ENCODE peak calls at places on chromosome 9, in four cellular contexts. Y is fibroblast of lung, C is PC-3, G is omental fat pad. Z is an unnamed sample.

GRCh38 chr9:27198175-27198574 is 89.2 kb downstream of the TEK start:
- DNase-seq in G (no peak), Y (no peak), C (peak), Z (no peak)

GRCh38 chr9:127081250-127082185 is 40.9 kb downstream of the ANGPTL2 start:
- DNase-seq in G (no peak), Y (no peak), C (no peak), Z (no peak)

GRCh38 chr9:14021871-14022525 is 291.9 kb downstream of the NFIB start:
- DNase-seq in G (no peak), Y (peak), C (no peak), Z (no peak)

GRCh38 chr9:2180704-2181103 is 165.6 kb downstream of the SMARCA2 start:
- DNase-seq in G (no peak), C (no peak), Y (peak), Z (no peak)

GRCh38 chr9:6054280-6055099 is 39.1 kb upstream of the RANBP6 start:
- DNase-seq in G (peak), C (peak), Y (peak), Z (peak)

GRCh38 chr9:136312436-136312835 is 8.5 kb upstream of the CCDC187 start:
- DNase-seq in C (peak), G (no peak), Y (peak), Z (no peak)

GRCh38 chr9:136949239-136949816 is 2.7 kb upstream of the LCN12 start:
- DNase-seq in G (no peak), Y (no peak), C (no peak), Z (no peak)

GRCh38 chr9:130331061-130331460 is 65.5 kb downstream of the HMCN2 start:
- DNase-seq in G (no peak), Y (no peak), C (no peak), Z (no peak)

GRCh38 chr9:116646661-116647514 is 40.2 kb upstream of the TRIM32 start:
- DNase-seq in G (no peak), Y (peak), C (peak), Z (no peak)

GRCh38 chr9:104993291-104993963 is 65.5 kb upstream of the ABCA1 start:
- DNase-seq in C (no peak), G (no peak), Y (peak), Z (no peak)

GRCh38 chr9:135925496-135926133 is 18.3 kb upstream of the CAMSAP1 start:
- DNase-seq in Y (peak), G (no peak), C (no peak), Z (no peak)

GRCh38 chr9:136974834-136975535 is 2.3 kb upstream of the PTGDS start:
- DNase-seq in Y (no peak), C (peak), G (no peak), Z (no peak)

GRCh38 chr9:37924538-37924937 is 20.6 kb upstream of the SLC25A51 start:
- DNase-seq in Y (no peak), G (no peak), C (no peak), Z (no peak)

GRCh38 chr9:114351932-114352331 is 22.3 kb downstream of the ORM2 start:
- DNase-seq in G (no peak), C (no peak), Y (no peak), Z (no peak)

GRCh38 chr9:37897665-37898064 is 6.3 kb downstream of the SLC25A51 start:
- DNase-seq in G (no peak), Y (peak), C (no peak), Z (no peak)

GRCh38 chr9:129644902-129645301 is 3.0 kb upstream of the ASB6 start:
- DNase-seq in Y (no peak), G (no peak), C (no peak), Z (no peak)

GRCh38 chr9:104826109-104826775 is 62.3 kb downstream of the NIPSNAP3B start:
- DNase-seq in C (no peak), Y (no peak), G (no peak), Z (no peak)

GRCh38 chr9:107251756-107252322 is 31.2 kb upstream of the RAD23B start:
- DNase-seq in C (no peak), G (no peak), Y (peak), Z (peak)

GRCh38 chr9:100104314-100104713 is 5.3 kb downstream of the INVS start:
- DNase-seq in G (no peak), Y (peak), C (peak), Z (no peak)

GRCh38 chr9:132346177-132346576 is 8.6 kb downstream of the SETX start:
- DNase-seq in G (no peak), Y (no peak), C (no peak), Z (no peak)

GRCh38 chr9:38413283-38413682 is 11.0 kb downstream of the IGFBPL1 start:
- DNase-seq in Y (no peak), G (no peak), C (no peak), Z (no peak)

GRCh38 chr9:136051568-136052432 is 43.3 kb downstream of the NACC2 start:
- DNase-seq in Y (peak), C (peak), G (no peak), Z (peak)

GRCh38 chr9:128203842-128204551 is 818 bp downstream of the DNM1 start:
- DNase-seq in C (peak), Y (peak), G (no peak), Z (no peak)

GRCh38 chr9:99299214-99300102 is 77.4 kb downstream of the SEC61B start:
- DNase-seq in Y (peak), G (no peak), C (peak), Z (peak)

GRCh38 chr9:3884736-3885135 is 358.9 kb upstream of the RFX3 start:
- DNase-seq in C (no peak), G (no peak), Y (no peak), Z (no peak)

GRCh38 chr9:138065287-138065686 is 187.7 kb downstream of the CACNA1B start:
- DNase-seq in Y (no peak), C (no peak), G (no peak), Z (no peak)

GRCh38 chr9:100170556-100170955 is 71.5 kb downstream of the INVS start:
- DNase-seq in Y (peak), G (no peak), C (peak), Z (no peak)

GRCh38 chr9:133331221-133331620 is 4.8 kb downstream of the SURF6 start:
- DNase-seq in G (no peak), Y (no peak), C (no peak), Z (no peak)

GRCh38 chr9:89246840-89247239 is 64.2 kb upstream of the CKS2 start:
- DNase-seq in G (no peak), C (no peak), Y (no peak), Z (no peak)

DNA sequence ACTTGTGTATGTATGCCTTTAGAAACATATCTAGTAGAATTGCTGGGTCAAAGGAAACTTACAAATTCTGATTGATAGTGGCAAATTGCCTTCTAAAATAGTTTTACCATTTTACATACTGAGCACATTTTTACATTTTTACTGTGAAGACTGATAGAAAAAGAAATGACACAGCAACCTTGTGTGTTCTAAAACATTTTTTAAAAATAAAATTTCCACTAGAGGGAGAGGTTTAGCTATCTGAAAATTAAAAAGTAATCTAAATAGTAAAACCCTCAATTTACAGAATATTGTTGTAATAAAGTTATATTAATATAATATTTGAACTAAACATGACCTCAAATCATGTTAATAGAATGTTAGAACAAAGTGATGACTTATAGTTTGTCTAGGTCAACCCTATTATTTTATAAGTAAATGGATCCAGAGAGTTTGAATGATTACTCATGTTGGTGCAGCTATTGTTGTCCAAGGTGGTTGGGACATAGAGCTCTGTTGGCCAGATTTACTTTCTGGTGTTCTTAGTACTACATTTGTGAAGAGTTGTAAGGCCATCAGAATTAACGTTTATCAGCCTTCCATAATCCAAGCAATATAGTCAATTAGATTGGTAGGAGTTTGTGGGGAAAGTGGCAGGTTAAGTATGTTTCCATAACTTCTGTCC is 17.2 kb downstream of the CENPP start:
- DNase-seq in C (peak), Y (peak), G (no peak), Z (no peak)
- TF ChIP-seq CTCF in C (no peak), Y (no peak), G (no peak), Z (no peak)

GRCh38 chr9:97740848-97741821 is 44.0 kb upstream of the XPA start:
- DNase-seq in C (no peak), G (peak), Y (peak), Z (no peak)
- TF ChIP-seq CTCF in C (no peak), G (no peak), Y (no peak), Z (peak)

DNA sequence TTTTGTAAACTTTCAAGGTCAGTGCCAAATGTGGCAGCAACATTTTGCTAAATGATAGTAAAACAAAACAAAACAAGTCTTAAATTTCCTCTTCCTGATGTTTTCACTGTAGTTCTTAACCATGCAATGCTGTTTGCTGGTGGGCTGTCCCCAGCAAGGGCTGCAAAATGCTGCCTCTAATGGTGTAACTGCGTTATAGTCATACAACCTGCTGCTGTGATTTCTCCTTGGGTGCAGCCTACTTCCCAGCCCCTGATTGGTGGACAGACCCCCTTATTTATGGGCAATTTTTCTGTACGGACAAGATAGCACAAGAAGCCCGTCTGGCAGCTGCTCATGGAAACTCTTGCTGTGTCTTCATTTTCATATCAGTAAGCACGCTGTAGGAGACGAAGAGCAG is 26.6 kb upstream of the PIP5K1B start:
- DNase-seq in G (no peak), Y (no peak), C (peak), Z (no peak)
- TF ChIP-seq CTCF in G (no peak), Y (peak), C (peak), Z (no peak)

DNA sequence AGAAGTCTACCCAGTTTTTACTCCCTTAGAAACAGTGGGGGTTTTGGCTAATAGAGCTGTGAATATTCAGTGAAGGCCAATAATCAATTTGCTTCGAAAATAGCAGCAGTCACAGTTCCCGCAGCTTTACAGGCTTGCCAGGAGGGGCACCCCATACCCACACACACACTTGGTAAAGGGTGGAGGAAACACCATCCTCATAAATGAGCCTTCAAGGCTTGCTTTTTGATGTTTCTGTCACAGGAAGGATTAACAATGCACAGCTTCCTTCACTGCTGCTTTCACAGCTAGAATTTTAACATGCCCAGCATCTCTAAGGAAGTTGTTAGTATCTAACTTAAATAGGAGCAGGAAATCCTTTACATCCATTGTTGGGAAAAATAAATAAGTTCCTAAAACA is 1247.5 kb upstream of the C9orf72 start:
- DNase-seq in G (no peak), Y (no peak), C (no peak), Z (no peak)
- TF ChIP-seq CTCF in G (no peak), Y (no peak), C (peak), Z (no peak)

DNA sequence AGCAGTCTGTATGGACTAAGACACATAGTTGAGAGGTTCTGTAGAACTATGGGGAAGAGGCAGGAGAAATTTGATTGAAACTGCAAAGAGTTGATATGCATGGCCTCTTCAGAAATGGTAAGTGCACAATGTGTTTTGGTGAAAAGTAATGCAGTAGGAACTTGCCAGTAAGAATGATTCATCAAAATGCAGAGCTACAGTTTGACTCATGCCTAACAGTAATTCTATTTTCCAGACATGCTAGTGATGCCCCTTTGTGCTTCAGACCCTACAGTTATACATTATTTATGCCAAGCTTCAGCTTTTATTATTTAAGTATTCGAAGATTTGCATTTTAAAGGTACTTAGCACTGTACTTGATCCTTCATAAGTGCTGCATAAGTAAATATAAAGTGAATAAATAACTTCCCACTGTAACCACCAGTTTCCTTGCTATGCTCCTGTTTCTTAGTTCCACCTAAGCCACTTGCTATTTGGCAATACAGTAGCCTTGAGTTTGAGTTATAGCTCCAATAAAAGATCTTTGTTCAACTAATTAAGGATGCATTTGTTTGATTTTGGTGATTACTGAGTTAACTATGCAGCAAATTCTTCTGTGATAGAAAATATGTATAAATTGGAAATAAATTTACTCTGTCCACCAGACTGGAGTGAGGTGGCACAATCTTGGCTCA is 3.6 kb upstream of the SPATA31E1 start:
- DNase-seq in C (peak), G (no peak), Y (peak), Z (peak)
- TF ChIP-seq CTCF in C (no peak), G (no peak), Y (no peak), Z (no peak)

DNA sequence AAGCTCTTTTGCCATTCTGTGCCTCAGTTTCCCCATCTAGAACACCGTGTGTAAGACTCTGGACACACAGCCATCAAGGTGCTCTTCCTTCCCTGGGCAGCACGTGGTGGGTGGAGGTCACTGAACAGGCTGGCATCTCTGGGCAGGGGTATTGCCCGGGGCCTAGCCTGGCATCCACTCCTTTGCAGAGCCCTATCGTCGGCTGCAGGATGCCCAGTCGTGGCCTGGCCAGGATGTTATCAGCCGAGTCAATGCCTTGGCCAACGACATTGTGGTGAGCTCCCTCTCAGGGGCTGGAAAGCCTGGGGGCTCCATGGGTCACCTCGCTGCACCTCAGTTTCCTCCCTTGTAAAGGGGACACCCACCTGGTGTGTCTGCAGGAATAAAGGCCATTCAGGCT is 4.0 kb downstream of the ADGRD2 start:
- DNase-seq in G (no peak), C (no peak), Y (no peak), Z (no peak)
- TF ChIP-seq CTCF in G (no peak), C (no peak), Y (no peak), Z (no peak)

GRCh38 chr9:33861917-33862453 is 45.0 kb downstream of the UBE2R2 start:
- DNase-seq in C (no peak), G (no peak), Y (no peak), Z (no peak)

GRCh38 chr9:33858346-33858869 is 41.4 kb downstream of the UBE2R2 start:
- DNase-seq in C (peak), Y (peak), G (no peak), Z (no peak)

GRCh38 chr9:33856247-33856646 is 39.3 kb downstream of the UBE2R2 start:
- DNase-seq in G (no peak), Y (no peak), C (no peak), Z (no peak)

DNA sequence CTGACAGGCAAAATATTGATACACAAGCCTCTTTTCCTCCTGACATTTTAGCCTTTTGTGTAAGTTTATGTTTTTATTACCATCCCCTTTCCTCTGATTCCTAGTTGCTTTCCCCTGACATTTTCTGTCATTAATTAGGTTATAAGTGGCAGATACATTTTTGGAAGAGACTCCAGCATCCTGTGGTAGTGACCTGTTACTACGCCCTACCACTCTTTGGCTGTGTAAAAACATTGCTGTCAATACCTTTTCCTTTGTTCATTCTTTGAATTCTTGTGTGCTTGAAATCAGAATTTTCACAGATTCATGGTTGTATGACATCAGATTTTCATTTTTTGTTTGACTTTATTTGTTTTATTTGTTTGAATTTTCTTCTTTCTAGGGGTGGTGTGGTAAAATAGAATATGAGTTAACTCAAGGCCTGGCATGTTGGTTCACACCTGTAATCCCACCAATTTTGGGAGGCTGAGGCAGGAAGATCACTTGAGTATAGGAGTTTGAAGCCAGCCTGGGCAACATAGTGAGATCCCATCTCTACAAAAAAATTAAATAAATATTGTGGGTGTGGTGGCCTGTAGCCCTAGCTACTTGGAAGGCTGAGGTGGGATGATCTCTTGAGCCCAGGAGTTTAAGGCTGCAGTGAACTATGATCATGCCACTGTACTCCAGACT is 43.4 kb downstream of the UBE2R2 start:
- DNase-seq in G (no peak), C (no peak), Y (peak), Z (no peak)
- TF ChIP-seq CTCF in G (no peak), C (peak), Y (peak), Z (no peak)